ENCODE peak calls at places on chromosome 11, in nine cellular contexts. F, X, K, M, A, V, D, W and Y are unnamed samples.

GRCh38 chr11:5131584-5132335 is 6.4 kb downstream of the OR52A5 start:
- DNase-seq in F (no peak), X (no peak), K (no peak), M (no peak), A (no peak), V (no peak), D (no peak), W (no peak), Y (no peak)

GRCh38 chr11:96324912-96325311 is 18.1 kb downstream of the MAML2 start:
- DNase-seq in F (no peak), X (peak), K (peak), M (no peak), A (no peak), V (peak), D (no peak), W (no peak), Y (peak)

GRCh38 chr11:64864135-64864472 is 14.3 kb downstream of the EHD1 start:
- DNase-seq in F (no peak), X (no peak), K (no peak), M (no peak), A (no peak), V (no peak), D (no peak), W (no peak), Y (no peak)

GRCh38 chr11:118530180-118530682 is 761 bp upstream of the TMEM25 start:
- DNase-seq in F (no peak), X (no peak), K (no peak), M (no peak), A (no peak), V (peak), D (no peak), W (peak), Y (no peak)

GRCh38 chr11:45411221-45411946 is 125.2 kb upstream of the SYT13 start:
- DNase-seq in F (no peak), X (no peak), K (peak), M (no peak), A (no peak), V (peak), D (no peak), W (no peak), Y (peak)

GRCh38 chr11:111347002-111347722 is 31.9 kb downstream of the POU2AF1 start:
- DNase-seq in F (no peak), X (no peak), K (no peak), M (peak), A (no peak), V (no peak), D (no peak), W (no peak), Y (no peak)

GRCh38 chr11:63915961-63916836 is 765 bp downstream of the RCOR2 start:
- DNase-seq in F (no peak), X (no peak), K (no peak), M (no peak), A (peak), V (no peak), D (no peak), W (no peak), Y (no peak)

GRCh38 chr11:27933992-27934829 is 173.7 kb downstream of the KIF18A start:
- DNase-seq in F (no peak), X (peak), K (peak), M (no peak), A (no peak), V (peak), D (peak), W (no peak), Y (peak)

GRCh38 chr11:59755701-59756495 is 722 bp downstream of the STX3 start:
- DNase-seq in F (peak), X (peak), K (peak), M (peak), A (peak), V (peak), D (peak), W (no peak), Y (peak)

GRCh38 chr11:74672956-74673895 is 58.0 kb downstream of the CHRDL2 start:
- DNase-seq in F (no peak), X (peak), K (peak), M (peak), A (no peak), V (peak), D (peak), W (no peak), Y (peak)

GRCh38 chr11:110712643-110713468 is 619 bp upstream of the ARHGAP20 start:
- DNase-seq in F (no peak), X (peak), K (peak), M (peak), A (peak), V (peak), D (no peak), W (peak), Y (no peak)

GRCh38 chr11:120285256-120285655 is 39.8 kb upstream of the TLCD5 start:
- DNase-seq in F (no peak), X (no peak), K (no peak), M (no peak), A (no peak), V (no peak), D (no peak), W (no peak), Y (no peak)

GRCh38 chr11:2794419-2794795 is 91.2 kb downstream of the CDKN1C start:
- DNase-seq in F (no peak), X (no peak), K (no peak), M (peak), A (no peak), V (no peak), D (no peak), W (no peak), Y (no peak)

GRCh38 chr11:5983443-5983842 is 3.3 kb downstream of the OR52L1 start:
- DNase-seq in F (no peak), X (no peak), K (no peak), M (no peak), A (no peak), V (no peak), D (no peak), W (no peak), Y (no peak)

GRCh38 chr11:134950692-134951304 is 538.8 kb upstream of the B3GAT1 start:
- DNase-seq in F (no peak), X (peak), K (peak), M (no peak), A (no peak), V (peak), D (peak), W (no peak), Y (no peak)

GRCh38 chr11:9138612-9139579 is 47.5 kb upstream of the SCUBE2 start:
- DNase-seq in F (no peak), X (peak), K (peak), M (no peak), A (no peak), V (peak), D (peak), W (peak), Y (peak)

GRCh38 chr11:32630844-32631243 is 47.2 kb downstream of the EIF3M start:
- DNase-seq in F (no peak), X (no peak), K (no peak), M (no peak), A (no peak), V (no peak), D (no peak), W (no peak), Y (no peak)

GRCh38 chr11:14969922-14970323 is 2.2 kb downstream of the CALCA start:
- DNase-seq in F (no peak), X (peak), K (no peak), M (no peak), A (peak), V (peak), D (no peak), W (no peak), Y (peak)

GRCh38 chr11:60895687-60896086 is 10.7 kb downstream of the PRPF19 start:
- DNase-seq in F (no peak), X (no peak), K (no peak), M (no peak), A (no peak), V (no peak), D (no peak), W (no peak), Y (no peak)

GRCh38 chr11:99781074-99781473 is 760.3 kb downstream of the CNTN5 start:
- DNase-seq in F (no peak), X (peak), K (no peak), M (no peak), A (no peak), V (no peak), D (no peak), W (no peak), Y (no peak)

GRCh38 chr11:38460901-38461300 is 1862.9 kb upstream of the RAG2 start:
- DNase-seq in F (no peak), X (peak), K (peak), M (no peak), A (no peak), V (peak), D (no peak), W (no peak), Y (no peak)

GRCh38 chr11:120748485-120748814 is 236.9 kb downstream of the GRIK4 start:
- DNase-seq in F (no peak), X (no peak), K (no peak), M (no peak), A (no peak), V (no peak), D (no peak), W (no peak), Y (no peak)

GRCh38 chr11:110092577-110093406 is at the start of gene ZC3H12C:
- DNase-seq in F (no peak), X (peak), K (peak), M (peak), A (peak), V (peak), D (peak), W (peak), Y (peak)

GRCh38 chr11:111932605-111932938 is 4.6 kb upstream of the DIXDC1 start:
- DNase-seq in F (no peak), X (no peak), K (no peak), M (no peak), A (no peak), V (peak), D (no peak), W (no peak), Y (no peak)

GRCh38 chr11:47587039-47587675 is 679 bp downstream of the FAM180B start:
- DNase-seq in F (no peak), X (no peak), K (peak), M (no peak), A (no peak), V (no peak), D (no peak), W (no peak), Y (no peak)

GRCh38 chr11:119049081-119049480 is 7.9 kb downstream of the HYOU1 start:
- DNase-seq in F (no peak), X (no peak), K (no peak), M (no peak), A (no peak), V (no peak), D (no peak), W (no peak), Y (no peak)

GRCh38 chr11:114298701-114299090 is 2.5 kb downstream of the NNMT start:
- DNase-seq in F (no peak), X (no peak), K (no peak), M (no peak), A (no peak), V (no peak), D (no peak), W (no peak), Y (no peak)

GRCh38 chr11:72615329-72615728 is 58.9 kb downstream of the PDE2A start:
- DNase-seq in F (no peak), X (no peak), K (no peak), M (no peak), A (no peak), V (no peak), D (no peak), W (no peak), Y (no peak)

GRCh38 chr11:134545521-134545920 is 133.5 kb upstream of the B3GAT1 start:
- DNase-seq in F (no peak), X (no peak), K (no peak), M (no peak), A (no peak), V (no peak), D (no peak), W (no peak), Y (no peak)

GRCh38 chr11:12950681-12951080 is 58.4 kb upstream of the RASSF10 start:
- DNase-seq in F (no peak), X (peak), K (no peak), M (no peak), A (no peak), V (peak), D (peak), W (no peak), Y (no peak)

GRCh38 chr11:60950933-60951610 is 904 bp downstream of the SLC15A3 start:
- DNase-seq in F (no peak), X (peak), K (no peak), M (no peak), A (peak), V (no peak), D (no peak), W (no peak), Y (no peak)

GRCh38 chr11:125227151-125227550 is 62.6 kb downstream of the PKNOX2 start:
- DNase-seq in F (no peak), X (no peak), K (no peak), M (no peak), A (no peak), V (no peak), D (no peak), W (no peak), Y (no peak)